ENCODE peak calls at places on chromosomes 6 and 20, in nine cellular contexts. One of them, this sample, is unnamed.

GRCh38 chr20:6058684-6059295 is 4.9 kb upstream of the LRRN4 start:
- DNase-seq in AG09309: no peak
- DNase-seq in body of pancreas: peak
- DNase-seq in psoas muscle: no peak
- DNase-seq in left ventricle myocardium inferior: no peak
- DNase-seq in cardiac fibroblast: no peak
- DNase-seq in kidney epithelial cell: no peak
- DNase-seq in astrocyte of the spinal cord: no peak
- DNase-seq in neural progenitor cell: no peak
- DNase-seq in this sample: no peak

GRCh38 chr6:211856-212497 is 80.3 kb upstream of the DUSP22 start:
- DNase-seq in AG09309: no peak
- DNase-seq in body of pancreas: no peak
- DNase-seq in neural progenitor cell: no peak
- DNase-seq in psoas muscle: no peak
- DNase-seq in left ventricle myocardium inferior: no peak
- DNase-seq in kidney epithelial cell: no peak
- DNase-seq in cardiac fibroblast: no peak
- DNase-seq in astrocyte of the spinal cord: no peak
- DNase-seq in this sample: no peak

GRCh38 chr6:32113386-32114352 is 4.5 kb upstream of the TNXB start:
- DNase-seq in psoas muscle: peak
- DNase-seq in cardiac fibroblast: peak
- DNase-seq in astrocyte of the spinal cord: peak
- DNase-seq in body of pancreas: peak
- DNase-seq in kidney epithelial cell: no peak
- DNase-seq in neural progenitor cell: peak
- DNase-seq in left ventricle myocardium inferior: peak
- DNase-seq in AG09309: peak
- DNase-seq in this sample: peak

GRCh38 chr20:31549513-31549880 is 35.3 kb downstream of the HM13 start:
- DNase-seq in psoas muscle: no peak
- DNase-seq in neural progenitor cell: no peak
- DNase-seq in left ventricle myocardium inferior: no peak
- DNase-seq in astrocyte of the spinal cord: no peak
- DNase-seq in body of pancreas: no peak
- DNase-seq in AG09309: no peak
- DNase-seq in cardiac fibroblast: no peak
- DNase-seq in kidney epithelial cell: no peak
- DNase-seq in this sample: no peak

GRCh38 chr6:3367630-3368029 is 89.2 kb downstream of the SLC22A23 start:
- DNase-seq in body of pancreas: no peak
- DNase-seq in psoas muscle: no peak
- DNase-seq in AG09309: no peak
- DNase-seq in cardiac fibroblast: no peak
- DNase-seq in left ventricle myocardium inferior: no peak
- DNase-seq in astrocyte of the spinal cord: no peak
- DNase-seq in neural progenitor cell: no peak
- DNase-seq in kidney epithelial cell: no peak
- DNase-seq in this sample: no peak

GRCh38 chr20:38728911-38729642 is 4.8 kb downstream of the SLC32A1 start:
- DNase-seq in AG09309: no peak
- DNase-seq in psoas muscle: no peak
- DNase-seq in left ventricle myocardium inferior: no peak
- DNase-seq in astrocyte of the spinal cord: no peak
- DNase-seq in body of pancreas: no peak
- DNase-seq in kidney epithelial cell: no peak
- DNase-seq in cardiac fibroblast: no peak
- DNase-seq in neural progenitor cell: peak
- DNase-seq in this sample: no peak

GRCh38 chr6:134414793-134415192 is 96.9 kb upstream of the SGK1 start:
- DNase-seq in kidney epithelial cell: no peak
- DNase-seq in astrocyte of the spinal cord: no peak
- DNase-seq in psoas muscle: no peak
- DNase-seq in AG09309: no peak
- DNase-seq in neural progenitor cell: no peak
- DNase-seq in cardiac fibroblast: no peak
- DNase-seq in body of pancreas: no peak
- DNase-seq in left ventricle myocardium inferior: no peak
- DNase-seq in this sample: no peak

GRCh38 chr6:19268718-19269117 is 568.5 kb upstream of the ID4 start:
- DNase-seq in neural progenitor cell: no peak
- DNase-seq in astrocyte of the spinal cord: no peak
- DNase-seq in cardiac fibroblast: no peak
- DNase-seq in body of pancreas: no peak
- DNase-seq in psoas muscle: no peak
- DNase-seq in left ventricle myocardium inferior: no peak
- DNase-seq in kidney epithelial cell: no peak
- DNase-seq in AG09309: no peak
- DNase-seq in this sample: no peak

GRCh38 chr6:72350256-72350875 is 271.5 kb upstream of the KCNQ5 start:
- DNase-seq in psoas muscle: no peak
- DNase-seq in AG09309: no peak
- DNase-seq in astrocyte of the spinal cord: no peak
- DNase-seq in neural progenitor cell: no peak
- DNase-seq in kidney epithelial cell: no peak
- DNase-seq in body of pancreas: no peak
- DNase-seq in left ventricle myocardium inferior: no peak
- DNase-seq in cardiac fibroblast: no peak
- DNase-seq in this sample: no peak

GRCh38 chr6:50087231-50087954 is 37.7 kb upstream of the DEFB112 start:
- DNase-seq in neural progenitor cell: peak
- DNase-seq in kidney epithelial cell: peak
- DNase-seq in AG09309: no peak
- DNase-seq in psoas muscle: no peak
- DNase-seq in astrocyte of the spinal cord: peak
- DNase-seq in left ventricle myocardium inferior: no peak
- DNase-seq in cardiac fibroblast: peak
- DNase-seq in body of pancreas: no peak
- DNase-seq in this sample: peak

GRCh38 chr6:71489736-71490135 is 201.1 kb downstream of the OGFRL1 start:
- DNase-seq in kidney epithelial cell: peak
- DNase-seq in psoas muscle: no peak
- DNase-seq in neural progenitor cell: no peak
- DNase-seq in cardiac fibroblast: peak
- DNase-seq in astrocyte of the spinal cord: peak
- DNase-seq in body of pancreas: peak
- DNase-seq in AG09309: peak
- DNase-seq in left ventricle myocardium inferior: no peak
- DNase-seq in this sample: peak

GRCh38 chr6:37110455-37111155 is 59.3 kb upstream of the PIM1 start:
- DNase-seq in cardiac fibroblast: no peak
- DNase-seq in astrocyte of the spinal cord: no peak
- DNase-seq in body of pancreas: no peak
- DNase-seq in neural progenitor cell: no peak
- DNase-seq in kidney epithelial cell: no peak
- DNase-seq in psoas muscle: no peak
- DNase-seq in left ventricle myocardium inferior: no peak
- DNase-seq in AG09309: no peak
- DNase-seq in this sample: no peak

GRCh38 chr20:16926626-16927025 is 178.5 kb downstream of the OTOR start:
- DNase-seq in neural progenitor cell: no peak
- DNase-seq in left ventricle myocardium inferior: no peak
- DNase-seq in astrocyte of the spinal cord: no peak
- DNase-seq in psoas muscle: no peak
- DNase-seq in AG09309: no peak
- DNase-seq in kidney epithelial cell: no peak
- DNase-seq in cardiac fibroblast: no peak
- DNase-seq in body of pancreas: no peak
- DNase-seq in this sample: no peak

GRCh38 chr6:18165746-18166145 is 10.5 kb downstream of the KDM1B start:
- DNase-seq in kidney epithelial cell: no peak
- DNase-seq in astrocyte of the spinal cord: no peak
- DNase-seq in AG09309: no peak
- DNase-seq in cardiac fibroblast: peak
- DNase-seq in body of pancreas: no peak
- DNase-seq in left ventricle myocardium inferior: no peak
- DNase-seq in neural progenitor cell: no peak
- DNase-seq in psoas muscle: no peak
- DNase-seq in this sample: no peak

GRCh38 chr6:25177629-25178028 is 101.5 kb upstream of the CARMIL1 start:
- DNase-seq in AG09309: no peak
- DNase-seq in body of pancreas: no peak
- DNase-seq in psoas muscle: no peak
- DNase-seq in astrocyte of the spinal cord: no peak
- DNase-seq in cardiac fibroblast: no peak
- DNase-seq in neural progenitor cell: no peak
- DNase-seq in kidney epithelial cell: no peak
- DNase-seq in left ventricle myocardium inferior: no peak
- DNase-seq in this sample: no peak

GRCh38 chr20:42095221-42095620 is 477.0 kb upstream of the CHD6 start:
- DNase-seq in AG09309: no peak
- DNase-seq in kidney epithelial cell: no peak
- DNase-seq in neural progenitor cell: no peak
- DNase-seq in astrocyte of the spinal cord: no peak
- DNase-seq in psoas muscle: no peak
- DNase-seq in cardiac fibroblast: no peak
- DNase-seq in left ventricle myocardium inferior: no peak
- DNase-seq in body of pancreas: no peak
- DNase-seq in this sample: no peak

GRCh38 chr6:168376120-168376519 is 56.5 kb upstream of the DACT2 start:
- DNase-seq in body of pancreas: no peak
- DNase-seq in cardiac fibroblast: no peak
- DNase-seq in kidney epithelial cell: no peak
- DNase-seq in psoas muscle: no peak
- DNase-seq in neural progenitor cell: no peak
- DNase-seq in left ventricle myocardium inferior: no peak
- DNase-seq in astrocyte of the spinal cord: no peak
- DNase-seq in AG09309: no peak
- DNase-seq in this sample: no peak

GRCh38 chr6:63923139-63923739 is 287.6 kb downstream of the PHF3 start:
- DNase-seq in astrocyte of the spinal cord: peak
- DNase-seq in psoas muscle: no peak
- DNase-seq in AG09309: no peak
- DNase-seq in body of pancreas: no peak
- DNase-seq in kidney epithelial cell: no peak
- DNase-seq in left ventricle myocardium inferior: no peak
- DNase-seq in neural progenitor cell: peak
- DNase-seq in cardiac fibroblast: peak
- DNase-seq in this sample: no peak

GRCh38 chr6:43950731-43951062 is 176.6 kb downstream of the MRPL14 start:
- DNase-seq in neural progenitor cell: no peak
- DNase-seq in astrocyte of the spinal cord: no peak
- DNase-seq in kidney epithelial cell: no peak
- DNase-seq in AG09309: no peak
- DNase-seq in left ventricle myocardium inferior: no peak
- DNase-seq in psoas muscle: no peak
- DNase-seq in body of pancreas: no peak
- DNase-seq in cardiac fibroblast: no peak
- DNase-seq in this sample: no peak

DNA sequence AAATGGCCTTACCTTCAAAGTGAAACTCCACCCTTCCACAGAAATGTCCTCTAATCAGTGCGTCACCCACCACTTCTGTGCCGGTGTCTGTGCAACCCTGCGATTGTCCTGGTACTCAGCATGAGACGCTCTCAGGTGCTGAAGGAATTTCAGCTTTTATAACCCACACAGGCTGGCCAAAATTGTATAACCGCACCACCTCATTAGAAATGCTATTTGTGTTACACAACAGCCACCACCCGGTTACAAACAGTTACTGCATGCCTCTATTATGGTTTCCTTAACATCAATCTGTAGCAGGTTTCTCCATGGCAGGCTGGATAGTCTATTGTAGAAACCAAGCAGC is 51.5 kb downstream of the SLC23A2 start:
- DNase-seq in body of pancreas: peak
- DNase-seq in kidney epithelial cell: no peak
- DNase-seq in astrocyte of the spinal cord: peak
- DNase-seq in AG09309: no peak
- DNase-seq in psoas muscle: no peak
- DNase-seq in left ventricle myocardium inferior: no peak
- DNase-seq in cardiac fibroblast: peak
- DNase-seq in neural progenitor cell: peak
- DNase-seq in this sample: no peak
- TF ChIP-seq CTCF in body of pancreas: peak
- TF ChIP-seq CTCF in kidney epithelial cell: peak
- TF ChIP-seq CTCF in astrocyte of the spinal cord: peak
- TF ChIP-seq CTCF in AG09309: peak
- TF ChIP-seq CTCF in psoas muscle: peak
- TF ChIP-seq CTCF in left ventricle myocardium inferior: peak
- TF ChIP-seq CTCF in cardiac fibroblast: peak
- TF ChIP-seq CTCF in neural progenitor cell: peak
- TF ChIP-seq CTCF in this sample: peak

GRCh38 chr6:21593927-21594421 is 423 bp downstream of the SOX4 start:
- DNase-seq in neural progenitor cell: peak
- DNase-seq in cardiac fibroblast: peak
- DNase-seq in body of pancreas: peak
- DNase-seq in left ventricle myocardium inferior: no peak
- DNase-seq in kidney epithelial cell: no peak
- DNase-seq in astrocyte of the spinal cord: peak
- DNase-seq in psoas muscle: no peak
- DNase-seq in AG09309: no peak
- DNase-seq in this sample: peak
- H3K4me3 ChIP-seq in neural progenitor cell: peak
- H3K4me3 ChIP-seq in cardiac fibroblast: peak
- H3K4me3 ChIP-seq in body of pancreas: peak
- H3K4me3 ChIP-seq in left ventricle myocardium inferior: peak
- H3K4me3 ChIP-seq in kidney epithelial cell: peak
- H3K4me3 ChIP-seq in astrocyte of the spinal cord: peak
- H3K4me3 ChIP-seq in psoas muscle: peak
- H3K4me3 ChIP-seq in AG09309: peak
- H3K4me3 ChIP-seq in this sample: peak

DNA sequence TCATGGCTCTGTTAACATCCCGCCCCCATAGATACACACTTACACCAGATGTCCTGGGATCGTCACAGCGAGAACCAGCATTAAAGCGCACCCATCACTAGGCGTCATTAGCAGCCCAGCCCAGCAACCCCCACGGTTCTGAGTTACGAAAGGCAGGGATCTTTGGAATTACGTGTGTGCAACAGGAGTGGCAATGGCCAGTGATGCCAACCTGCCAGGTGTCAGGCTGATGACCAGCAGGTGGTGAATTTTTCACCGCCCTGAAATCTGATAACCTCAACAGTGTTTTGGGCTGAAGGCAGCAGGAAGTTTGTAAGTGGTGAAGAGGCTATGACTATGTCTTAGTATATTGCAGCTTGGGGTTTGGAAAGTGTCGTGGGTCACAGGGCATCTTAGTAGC is 166.1 kb downstream of the TMEM242 start:
- DNase-seq in psoas muscle: no peak
- DNase-seq in astrocyte of the spinal cord: no peak
- DNase-seq in cardiac fibroblast: no peak
- DNase-seq in neural progenitor cell: no peak
- DNase-seq in AG09309: no peak
- DNase-seq in kidney epithelial cell: no peak
- DNase-seq in body of pancreas: no peak
- DNase-seq in left ventricle myocardium inferior: no peak
- DNase-seq in this sample: no peak
- TF ChIP-seq CTCF in psoas muscle: no peak
- TF ChIP-seq CTCF in astrocyte of the spinal cord: no peak
- TF ChIP-seq CTCF in cardiac fibroblast: no peak
- TF ChIP-seq CTCF in neural progenitor cell: no peak
- TF ChIP-seq CTCF in AG09309: no peak
- TF ChIP-seq CTCF in kidney epithelial cell: no peak
- TF ChIP-seq CTCF in body of pancreas: no peak
- TF ChIP-seq CTCF in left ventricle myocardium inferior: no peak
- TF ChIP-seq CTCF in this sample: no peak

DNA sequence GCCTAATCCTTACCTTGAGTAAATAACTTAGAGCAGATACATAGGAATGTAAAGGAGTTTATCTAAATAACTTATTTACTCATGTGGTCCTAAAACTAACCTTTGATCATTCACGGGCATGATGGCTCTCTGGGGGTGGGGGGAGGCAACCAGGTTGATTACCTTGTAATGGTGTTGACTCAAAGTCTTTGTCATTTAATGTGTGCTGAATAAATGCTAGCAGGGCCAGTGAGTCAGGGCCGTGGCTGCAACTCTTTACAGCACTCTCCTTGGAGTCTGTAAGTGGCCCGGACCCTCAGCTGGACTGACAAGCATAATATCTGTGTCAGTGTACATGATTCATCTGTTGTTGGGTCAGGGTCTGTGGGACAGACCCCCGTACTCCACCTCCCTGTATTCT is 203.0 kb downstream of the EPM2A start:
- DNase-seq in AG09309: no peak
- DNase-seq in astrocyte of the spinal cord: no peak
- DNase-seq in body of pancreas: no peak
- DNase-seq in psoas muscle: no peak
- DNase-seq in kidney epithelial cell: no peak
- DNase-seq in neural progenitor cell: no peak
- DNase-seq in left ventricle myocardium inferior: no peak
- DNase-seq in cardiac fibroblast: no peak
- DNase-seq in this sample: no peak
- H3K4me3 ChIP-seq in AG09309: no peak
- H3K4me3 ChIP-seq in astrocyte of the spinal cord: no peak
- H3K4me3 ChIP-seq in body of pancreas: no peak
- H3K4me3 ChIP-seq in psoas muscle: no peak
- H3K4me3 ChIP-seq in kidney epithelial cell: no peak
- H3K4me3 ChIP-seq in neural progenitor cell: no peak
- H3K4me3 ChIP-seq in left ventricle myocardium inferior: no peak
- H3K4me3 ChIP-seq in cardiac fibroblast: no peak
- H3K4me3 ChIP-seq in this sample: no peak